ENCODE peak calls at places on chromosomes 3 and 15, in four cellular contexts. N is LNCaP clone FGC, M is hepatocyte, L is fibroblast of pulmonary artery. F is an unnamed sample.

GRCh38 chr3:183158113-183158512 is 4.4 kb downstream of the LAMP3 start:
- DNase-seq in L (no peak), N (no peak), M (no peak), F (no peak)

GRCh38 chr3:157159037-157159761 is 748 bp downstream of the CCNL1 start:
- DNase-seq in M (peak), N (no peak), L (peak), F (peak)

GRCh38 chr15:35921051-35921450 is 375.1 kb upstream of the DPH6 start:
- DNase-seq in M (no peak), N (no peak), L (no peak), F (no peak)

GRCh38 chr3:8627949-8628348 is 16.6 kb downstream of the SSUH2 start:
- DNase-seq in M (no peak), L (no peak), N (no peak), F (no peak)

GRCh38 chr3:120559228-120560061 is 36.7 kb upstream of the NDUFB4 start:
- DNase-seq in M (peak), L (peak), N (no peak), F (peak)

GRCh38 chr3:14123308-14124222 is 1.1 kb downstream of the CHCHD4 start:
- DNase-seq in L (no peak), M (peak), N (no peak), F (no peak)

GRCh38 chr3:121232309-121233225 is 313.2 kb downstream of the POLQ start:
- DNase-seq in L (no peak), M (no peak), N (peak), F (no peak)

GRCh38 chr3:117488983-117489382 is 779.4 kb downstream of the TUSC7 start:
- DNase-seq in L (no peak), N (no peak), M (no peak), F (no peak)

GRCh38 chr15:68630836-68631235 is 52.0 kb downstream of the CORO2B start:
- DNase-seq in M (no peak), N (no peak), L (no peak), F (no peak)

GRCh38 chr3:46701211-46701939 is at the start of gene TMIE:
- DNase-seq in M (no peak), L (no peak), N (no peak), F (no peak)

GRCh38 chr15:68485721-68486360 is 53.9 kb upstream of the ITGA11 start:
- DNase-seq in M (no peak), N (no peak), L (no peak), F (no peak)

GRCh38 chr3:39278616-39278935 is 1.3 kb downstream of the CX3CR1 start:
- DNase-seq in M (no peak), N (no peak), L (no peak), F (no peak)

GRCh38 chr15:61613729-61614128 is 384.6 kb upstream of the RORA start:
- DNase-seq in M (no peak), N (no peak), L (no peak), F (peak)

GRCh38 chr15:67456677-67457529 is 64.0 kb upstream of the C15orf61 start:
- DNase-seq in N (peak), L (peak), M (peak), F (peak)

GRCh38 chr15:80076321-80077318 is 17.1 kb downstream of the ZFAND6 start:
- DNase-seq in L (no peak), N (no peak), M (no peak), F (no peak)

GRCh38 chr3:154060606-154061380 is 60.4 kb upstream of the ARHGEF26 start:
- DNase-seq in N (no peak), L (peak), M (peak), F (peak)

GRCh38 chr3:30201715-30202114 is 404.7 kb upstream of the TGFBR2 start:
- DNase-seq in M (no peak), N (no peak), L (no peak), F (no peak)

GRCh38 chr3:171374260-171374659 is 85.9 kb downstream of the TNIK start:
- DNase-seq in N (no peak), M (no peak), L (peak), F (no peak)

GRCh38 chr3:111715911-111716523 is 120.9 kb upstream of the ZBED2 start:
- DNase-seq in L (peak), M (peak), N (peak), F (peak)

GRCh38 chr3:158773166-158773565 is 28.7 kb upstream of the MFSD1 start:
- DNase-seq in M (no peak), N (no peak), L (no peak), F (no peak)

GRCh38 chr15:51736069-51736468 is 1.4 kb downstream of the LYSMD2 start:
- DNase-seq in N (no peak), L (no peak), M (no peak), F (no peak)

DNA sequence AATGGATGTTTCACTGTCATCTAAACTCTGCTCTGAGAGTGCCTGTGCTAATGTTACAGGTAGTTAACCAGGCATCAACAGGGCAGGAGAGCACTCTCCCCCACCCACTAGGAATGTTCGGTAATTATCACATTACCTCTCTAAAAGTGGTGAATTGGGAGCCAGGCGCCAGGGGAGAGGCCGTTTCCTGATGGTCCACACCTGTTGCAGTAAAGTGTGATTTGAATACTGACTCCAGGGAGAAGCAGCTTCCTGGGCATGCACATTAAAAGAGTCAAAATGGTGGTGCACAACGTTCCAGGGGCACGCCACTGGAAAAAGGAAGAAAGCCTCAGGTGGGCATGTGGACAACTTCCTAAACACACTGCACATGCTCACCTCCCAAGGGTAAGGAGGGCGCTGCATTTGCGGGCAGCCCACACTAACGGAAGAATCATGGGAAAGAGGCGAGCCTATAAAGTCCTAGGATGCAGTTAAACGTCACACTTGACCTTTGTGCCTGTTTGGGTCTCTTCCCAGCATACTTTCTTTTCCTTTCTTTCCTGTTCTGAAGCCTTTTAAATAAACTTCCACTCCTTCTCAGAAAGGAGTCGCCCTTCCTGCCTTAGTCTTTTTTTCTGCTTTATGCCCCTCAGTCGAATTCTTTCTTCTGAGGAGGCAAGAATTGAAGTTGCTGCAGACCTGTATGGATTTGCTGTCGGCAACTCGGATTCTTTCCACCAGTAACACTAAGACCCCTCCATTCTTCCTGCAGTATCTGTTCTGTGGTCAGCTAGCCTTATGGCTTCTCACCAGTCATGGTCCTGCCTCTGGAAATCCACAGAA is 28.9 kb upstream of the GPD1L start:
- DNase-seq in M (no peak), L (peak), N (no peak), F (no peak)
- H3K4me3 ChIP-seq in M (no peak), L (no peak), N (no peak), F (no peak)

DNA sequence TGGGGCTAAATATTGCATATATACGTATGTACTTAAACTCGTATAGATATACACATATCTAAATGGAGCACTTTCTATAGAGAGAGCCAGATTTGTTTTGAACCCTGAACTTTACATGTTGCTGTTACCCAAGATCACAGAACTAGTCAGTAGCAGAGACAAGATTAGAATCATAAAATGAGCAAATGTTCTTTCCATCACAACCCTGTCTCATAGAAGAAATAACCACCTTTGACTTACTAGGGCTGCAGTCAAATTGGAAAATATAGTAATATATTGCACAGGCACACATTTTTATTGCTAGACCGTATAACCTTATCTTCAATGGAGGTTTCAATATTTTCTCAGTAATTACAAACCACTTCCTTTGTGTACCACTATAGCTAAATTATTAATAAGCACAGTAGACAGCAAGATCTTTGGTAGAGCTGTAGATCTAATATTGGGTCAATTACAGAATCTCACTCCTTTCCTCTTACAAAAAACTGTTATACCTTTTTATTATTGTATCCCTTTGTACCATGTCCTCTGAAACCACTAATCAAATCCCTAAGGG is 41.5 kb upstream of the TBL1XR1 start:
- DNase-seq in N (no peak), L (no peak), M (no peak), F (no peak)
- TF ChIP-seq CTCF in N (no peak), L (no peak), M (no peak), F (no peak)

GRCh38 chr3:71228156-71228885 is 355.2 kb downstream of the FOXP1 start:
- DNase-seq in N (no peak), M (no peak), L (no peak), F (no peak)

GRCh38 chr3:71225285-71225684 is 358.2 kb downstream of the FOXP1 start:
- DNase-seq in N (no peak), M (no peak), L (no peak), F (no peak)

GRCh38 chr3:71226565-71227281 is 356.8 kb downstream of the FOXP1 start:
- DNase-seq in M (no peak), L (no peak), N (no peak), F (peak)

GRCh38 chr3:71227344-71227743 is 356.2 kb downstream of the FOXP1 start:
- DNase-seq in N (no peak), M (no peak), L (no peak), F (no peak)

DNA sequence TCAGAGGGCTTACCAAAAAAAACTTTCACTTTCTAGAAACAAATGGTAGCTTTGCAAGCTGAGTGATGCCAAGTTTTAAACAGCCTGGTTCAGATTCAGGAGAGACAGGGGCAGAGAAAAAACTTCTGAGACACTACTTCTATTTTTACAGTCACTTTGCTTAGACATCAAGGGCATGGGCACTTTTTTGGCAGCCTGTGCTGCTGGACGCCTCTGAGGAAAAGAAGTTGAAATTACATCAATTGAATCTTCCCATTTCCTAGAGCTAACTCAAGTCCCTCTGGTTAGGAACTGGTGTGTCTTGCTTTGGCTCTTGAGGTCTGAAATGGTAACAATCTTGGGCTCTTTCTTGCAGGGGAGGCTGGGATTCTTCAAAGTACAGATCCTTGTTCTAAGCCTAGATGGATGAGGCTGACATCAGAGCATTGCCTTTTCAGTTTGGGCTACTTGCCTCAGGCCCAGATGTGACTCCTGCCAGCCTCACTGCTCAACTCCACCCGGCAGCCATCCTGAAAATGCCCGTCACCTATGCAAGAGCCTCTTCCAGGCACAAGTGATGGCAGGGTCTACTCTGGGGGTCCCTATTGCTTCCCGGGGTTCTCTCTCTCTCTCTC is 357.5 kb downstream of the FOXP1 start:
- DNase-seq in M (no peak), L (no peak), N (no peak), F (no peak)
- H3K4me3 ChIP-seq in M (no peak), L (no peak), N (no peak), F (no peak)

GRCh38 chr3:178083906-178084823 is 452.1 kb upstream of the KCNMB2 start:
- DNase-seq in N (no peak), L (peak), M (peak), F (peak)
- TF ChIP-seq CTCF in N (peak), L (peak), M (peak), F (peak)

GRCh38 chr3:184275961-184276910 is at the start of gene ECE2:
- DNase-seq in N (no peak), L (no peak), M (no peak), F (no peak)
- H3K4me3 ChIP-seq in N (no peak), L (no peak), M (no peak), F (no peak)

GRCh38 chr3:141410861-141411771 is 42.8 kb downstream of the ZBTB38 start:
- DNase-seq in L (no peak), N (no peak), M (no peak), F (peak)
- TF ChIP-seq CTCF in L (no peak), N (no peak), M (no peak), F (no peak)

DNA sequence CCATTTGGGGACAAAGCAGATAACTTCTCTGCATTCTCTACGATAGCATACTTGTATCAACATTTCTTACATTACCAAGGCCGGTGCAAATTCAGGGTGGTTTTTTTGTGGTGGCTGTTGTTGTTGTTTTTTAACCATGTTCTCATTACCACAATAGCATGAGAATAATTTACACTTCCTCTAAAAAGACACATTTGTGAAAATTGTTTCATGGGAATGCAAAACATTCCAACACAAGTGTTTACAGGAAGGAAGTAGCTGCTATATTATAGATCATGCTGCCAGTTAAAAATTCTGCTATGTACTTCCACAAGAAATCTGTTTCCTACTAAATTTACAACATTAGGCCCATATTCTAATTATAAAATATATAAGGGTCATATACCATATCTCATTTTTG is 60.3 kb downstream of the UACA start:
- DNase-seq in M (no peak), L (no peak), N (no peak), F (no peak)
- H3K4me3 ChIP-seq in M (no peak), L (no peak), N (no peak), F (no peak)

GRCh38 chr15:39654308-39654707 is 73.4 kb downstream of the THBS1 start:
- DNase-seq in M (no peak), L (no peak), N (no peak), F (no peak)
- TF ChIP-seq CTCF in M (no peak), L (no peak), N (no peak), F (no peak)

GRCh38 chr15:87736921-87737389 is 519.6 kb downstream of the NTRK3 start:
- DNase-seq in L (no peak), M (no peak), N (no peak), F (no peak)
- H3K4me3 ChIP-seq in L (no peak), M (no peak), N (no peak), F (no peak)

GRCh38 chr3:139113766-139114165 is 69.1 kb upstream of the PRR23C start:
- DNase-seq in N (no peak), L (no peak), M (no peak), F (no peak)
- TF ChIP-seq CTCF in N (no peak), L (no peak), M (no peak), F (no peak)